ENCODE peak calls at places on chromosomes 13 and 19, in six cellular contexts. A, X, L, U, H and V are unnamed samples.

GRCh38 chr13:36251528-36251927 is 37.2 kb upstream of the SOHLH2 start:
- DNase-seq in A (no peak), X (no peak), L (no peak), U (no peak), H (no peak), V (no peak)

GRCh38 chr19:29781582-29782580 is 29.9 kb upstream of the CCNE1 start:
- DNase-seq in A (no peak), X (no peak), L (no peak), U (no peak), H (no peak), V (no peak)

GRCh38 chr13:94656766-94657165 is 55.1 kb downstream of the GPR180 start:
- DNase-seq in A (no peak), X (no peak), L (no peak), U (no peak), H (no peak), V (no peak)

GRCh38 chr13:75766636-75767035 is 130.5 kb downstream of the LMO7 start:
- DNase-seq in A (no peak), X (no peak), L (no peak), U (no peak), H (no peak), V (no peak)

GRCh38 chr19:7596191-7596937 is 701 bp downstream of the CAMSAP3 start:
- DNase-seq in A (no peak), X (no peak), L (no peak), U (no peak), H (peak; percentile 11), V (no peak)

GRCh38 chr13:85462792-85463425 is 336.3 kb downstream of the SLITRK6 start:
- DNase-seq in A (no peak), X (no peak), L (no peak), U (no peak), H (no peak), V (no peak)

GRCh38 chr19:45146716-45147337 is 14.0 kb downstream of the NKPD1 start:
- DNase-seq in A (no peak), X (no peak), L (no peak), U (no peak), H (no peak), V (no peak)

GRCh38 chr13:36680918-36681317 is 7.1 kb downstream of the SERTM1 start:
- DNase-seq in A (no peak), X (no peak), L (no peak), U (no peak), H (no peak), V (no peak)

GRCh38 chr19:21568816-21569496 is 63.6 kb downstream of the ZNF429 start:
- DNase-seq in A (peak; percentile 46), X (peak; percentile 53), L (peak; percentile 86), U (peak; percentile 92), H (no peak), V (peak; percentile 79)

GRCh38 chr19:1069009-1069779 is 2.2 kb downstream of the ARHGAP45 start:
- DNase-seq in A (no peak), X (no peak), L (no peak), U (no peak), H (no peak), V (no peak)

GRCh38 chr13:37956536-37956935 is 87.0 kb upstream of the TRPC4 start:
- DNase-seq in A (no peak), X (no peak), L (no peak), U (no peak), H (no peak), V (no peak)

GRCh38 chr19:3045885-3046603 is 16.3 kb downstream of the TLE5 start:
- DNase-seq in A (no peak), X (no peak), L (no peak), U (peak; percentile 61), H (no peak), V (no peak)

GRCh38 chr13:56393549-56393948 is 747.2 kb upstream of the PRR20A start:
- DNase-seq in A (no peak), X (no peak), L (no peak), U (no peak), H (no peak), V (no peak)

GRCh38 chr13:79749556-79749955 is 268.6 kb downstream of the NDFIP2 start:
- DNase-seq in A (no peak), X (no peak), L (no peak), U (no peak), H (no peak), V (no peak)

GRCh38 chr13:40026174-40026585 is 370.7 kb downstream of the COG6 start:
- DNase-seq in A (peak; percentile 44), X (no peak), L (no peak), U (no peak), H (no peak), V (no peak)

GRCh38 chr13:20873348-20873747 is 29.2 kb downstream of the XPO4 start:
- DNase-seq in A (no peak), X (no peak), L (no peak), U (no peak), H (no peak), V (no peak)

GRCh38 chr19:13873776-13874515 is 3.0 kb upstream of the NANOS3 start:
- DNase-seq in A (no peak), X (no peak), L (no peak), U (no peak), H (no peak), V (no peak)

GRCh38 chr13:30936920-30937319 is 4.5 kb downstream of the TEX26 start:
- DNase-seq in A (no peak), X (no peak), L (no peak), U (no peak), H (no peak), V (no peak)

GRCh38 chr13:50215389-50215788 is 200.1 kb downstream of the KCNRG start:
- DNase-seq in A (no peak), X (no peak), L (no peak), U (no peak), H (no peak), V (no peak)

GRCh38 chr13:21047591-21048282 is 13.6 kb downstream of the LATS2 start:
- DNase-seq in A (no peak), X (no peak), L (no peak), U (no peak), H (no peak), V (no peak)

GRCh38 chr13:113034451-113035208 is 65.6 kb downstream of the MCF2L start:
- DNase-seq in A (no peak), X (no peak), L (no peak), U (peak; percentile 71), H (peak; percentile 17), V (peak; percentile 10)

GRCh38 chr19:35716735-35716984 is 1.1 kb upstream of the KMT2B start:
- DNase-seq in A (no peak), X (no peak), L (no peak), U (no peak), H (no peak), V (no peak)

GRCh38 chr13:75691183-75691582 is 55.1 kb downstream of the LMO7 start:
- DNase-seq in A (no peak), X (no peak), L (no peak), U (no peak), H (no peak), V (no peak)

GRCh38 chr19:44850641-44851109 is 4.6 kb downstream of the NECTIN2 start:
- DNase-seq in A (no peak), X (no peak), L (no peak), U (peak; percentile 39), H (no peak), V (no peak)

GRCh38 chr13:74056829-74057564 is 77.2 kb downstream of the KLF12 start:
- DNase-seq in A (no peak), X (no peak), L (peak; percentile 49), U (no peak), H (no peak), V (no peak)

GRCh38 chr13:51935326-51936171 is 73.8 kb downstream of the CCDC70 start:
- DNase-seq in A (no peak), X (no peak), L (no peak), U (no peak), H (peak; percentile 21), V (no peak)

GRCh38 chr13:77459616-77460015 is 75.9 kb upstream of the SCEL start:
- DNase-seq in A (no peak), X (no peak), L (no peak), U (no peak), H (no peak), V (no peak)

GRCh38 chr13:80312967-80313366 is 28.0 kb downstream of the SPRY2 start:
- DNase-seq in A (no peak), X (no peak), L (no peak), U (no peak), H (no peak), V (no peak)

GRCh38 chr19:12769689-12770088 is 5.7 kb downstream of the HOOK2 start:
- DNase-seq in A (no peak), X (no peak), L (peak; percentile 66), U (no peak), H (no peak), V (no peak)

GRCh38 chr13:21320642-21321034 is 138.5 kb downstream of the ZDHHC20 start:
- DNase-seq in A (no peak), X (no peak), L (no peak), U (no peak), H (no peak), V (no peak)

GRCh38 chr13:60720590-60720989 is 323.6 kb downstream of the TDRD3 start:
- DNase-seq in A (no peak), X (no peak), L (no peak), U (no peak), H (no peak), V (no peak)

GRCh38 chr13:111437856-111438547 is 117.6 kb downstream of the TEX29 start:
- DNase-seq in A (no peak), X (no peak), L (no peak), U (no peak), H (no peak), V (no peak)